ENCODE peak calls at places on chromosomes 6 and 20, in seven cellular contexts. T, E, K, U, Y, B and A are unnamed samples.

GRCh38 chr20:20076297-20077065 is 24.1 kb downstream of the CFAP61 start:
- DNase-seq in T (no peak), E (no peak), K (no peak), U (no peak), Y (no peak), B (no peak), A (no peak)

GRCh38 chr6:44386364-44386928 is 1.1 kb upstream of the CDC5L start:
- DNase-seq in T (no peak), E (no peak), K (peak; percentile 14), U (no peak), Y (no peak), B (no peak), A (no peak)

GRCh38 chr6:4620284-4621228 is 155.6 kb upstream of the CDYL start:
- DNase-seq in T (no peak), E (no peak), K (no peak), U (no peak), Y (no peak), B (no peak), A (no peak)

GRCh38 chr6:166554316-166554715 is 32.2 kb downstream of the RAMACL start:
- DNase-seq in T (no peak), E (no peak), K (no peak), U (peak; percentile 24), Y (no peak), B (peak; percentile 7), A (no peak)

GRCh38 chr6:156865019-156865629 is 87.9 kb downstream of the ARID1B start:
- DNase-seq in T (no peak), E (no peak), K (no peak), U (no peak), Y (no peak), B (no peak), A (no peak)

GRCh38 chr6:75115501-75115900 is 90.4 kb downstream of the COL12A1 start:
- DNase-seq in T (no peak), E (no peak), K (no peak), U (no peak), Y (peak; percentile 38), B (no peak), A (no peak)

GRCh38 chr6:111628117-111628866 is 22.6 kb upstream of the TRAF3IP2 start:
- DNase-seq in T (no peak), E (no peak), K (no peak), U (no peak), Y (no peak), B (no peak), A (no peak)

GRCh38 chr6:2790588-2790987 is 25.4 kb downstream of the WRNIP1 start:
- DNase-seq in T (no peak), E (no peak), K (no peak), U (no peak), Y (peak; percentile 38), B (no peak), A (no peak)

GRCh38 chr6:10690651-10691445 is 3.6 kb downstream of the C6orf52 start:
- DNase-seq in T (no peak), E (no peak), K (no peak), U (no peak), Y (no peak), B (peak; percentile 71), A (no peak)

GRCh38 chr6:114195736-114196403 is 147.0 kb downstream of the HS3ST5 start:
- DNase-seq in T (no peak), E (no peak), K (no peak), U (no peak), Y (no peak), B (no peak), A (no peak)

GRCh38 chr6:157985378-157986155 is 3.9 kb downstream of the SYNJ2 start:
- DNase-seq in T (no peak), E (no peak), K (peak; percentile 14), U (peak; percentile 84), Y (no peak), B (peak; percentile 61), A (peak; percentile 25)

GRCh38 chr6:119284861-119285521 is 64.6 kb downstream of the MAN1A1 start:
- DNase-seq in T (no peak), E (no peak), K (no peak), U (no peak), Y (peak; percentile 33), B (no peak), A (no peak)

GRCh38 chr6:15244605-15245360 is 1.1 kb upstream of the JARID2 start:
- DNase-seq in T (no peak), E (peak; percentile 69), K (peak; percentile 12), U (peak; percentile 93), Y (peak; percentile 62), B (peak; percentile 49), A (peak; percentile 35)

GRCh38 chr20:25197173-25197869 is 1.8 kb downstream of the ENTPD6 start:
- DNase-seq in T (no peak), E (no peak), K (no peak), U (no peak), Y (no peak), B (peak; percentile 1), A (no peak)

GRCh38 chr6:122129313-122130025 is 270.0 kb upstream of the HSF2 start:
- DNase-seq in T (no peak), E (no peak), K (no peak), U (no peak), Y (no peak), B (no peak), A (no peak)

GRCh38 chr6:168377856-168378832 is 58.6 kb upstream of the DACT2 start:
- DNase-seq in T (no peak), E (no peak), K (no peak), U (peak; percentile 28), Y (no peak), B (peak; percentile 65), A (no peak)

GRCh38 chr20:34999021-34999451 is 43.4 kb downstream of the MYH7B start:
- DNase-seq in T (no peak), E (no peak), K (no peak), U (no peak), Y (no peak), B (no peak), A (no peak)

GRCh38 chr6:130018830-130019795 is 732 bp downstream of the L3MBTL3 start:
- DNase-seq in T (peak; percentile 27), E (peak; percentile 25), K (no peak), U (no peak), Y (peak; percentile 42), B (no peak), A (no peak)

GRCh38 chr6:158666637-158667359 is 16.9 kb downstream of the SYTL3 start:
- DNase-seq in T (no peak), E (no peak), K (no peak), U (no peak), Y (no peak), B (no peak), A (no peak)

GRCh38 chr6:130373992-130374391 is 8.2 kb downstream of the TMEM200A start:
- DNase-seq in T (no peak), E (no peak), K (no peak), U (no peak), Y (no peak), B (no peak), A (no peak)

GRCh38 chr6:3419624-3420272 is 37.1 kb downstream of the SLC22A23 start:
- DNase-seq in T (no peak), E (no peak), K (no peak), U (no peak), Y (no peak), B (no peak), A (no peak)

GRCh38 chr6:130781557-130781956 is 45.6 kb upstream of the SMLR1 start:
- DNase-seq in T (no peak), E (no peak), K (no peak), U (no peak), Y (no peak), B (no peak), A (no peak)

GRCh38 chr6:90038951-90039653 is 144.8 kb downstream of the GJA10 start:
- DNase-seq in T (no peak), E (no peak), K (no peak), U (no peak), Y (no peak), B (no peak), A (no peak)

GRCh38 chr6:170178561-170179477 is 112.1 kb downstream of the DLL1 start:
- DNase-seq in T (no peak), E (no peak), K (peak; percentile 78), U (peak; percentile 83), Y (no peak), B (peak; percentile 90), A (peak; percentile 22)

GRCh38 chr6:95847061-95847460 is 168.7 kb upstream of the FUT9 start:
- DNase-seq in T (no peak), E (no peak), K (no peak), U (no peak), Y (no peak), B (no peak), A (no peak)

GRCh38 chr6:130655586-130655985 is 171.6 kb upstream of the SMLR1 start:
- DNase-seq in T (no peak), E (no peak), K (no peak), U (no peak), Y (no peak), B (no peak), A (no peak)

GRCh38 chr20:37915800-37916570 is 13.1 kb downstream of the VSTM2L start:
- DNase-seq in T (no peak), E (no peak), K (peak; percentile 31), U (no peak), Y (no peak), B (peak; percentile 32), A (peak; percentile 34)

GRCh38 chr6:15874821-15875220 is 212.0 kb upstream of the DTNBP1 start:
- DNase-seq in T (no peak), E (no peak), K (no peak), U (no peak), Y (no peak), B (no peak), A (no peak)

GRCh38 chr6:144351338-144351737 is 66.2 kb downstream of the UTRN start:
- DNase-seq in T (no peak), E (no peak), K (no peak), U (no peak), Y (no peak), B (no peak), A (no peak)

GRCh38 chr6:45921703-45922270 is 93.9 kb downstream of the CLIC5 start:
- DNase-seq in T (no peak), E (no peak), K (no peak), U (no peak), Y (no peak), B (no peak), A (no peak)

GRCh38 chr6:38259736-38260135 is 380.0 kb downstream of the BTBD9 start:
- DNase-seq in T (no peak), E (no peak), K (no peak), U (no peak), Y (no peak), B (no peak), A (no peak)

GRCh38 chr6:129843573-129843972 is 17.5 kb downstream of the TMEM244 start:
- DNase-seq in T (no peak), E (no peak), K (no peak), U (no peak), Y (no peak), B (no peak), A (no peak)

GRCh38 chr20:37745553-37745952 is 51.7 kb downstream of the CTNNBL1 start:
- DNase-seq in T (no peak), E (no peak), K (no peak), U (no peak), Y (no peak), B (no peak), A (no peak)

GRCh38 chr6:131065824-131066171 is 2.8 kb upstream of the EPB41L2 start:
- DNase-seq in T (no peak), E (no peak), K (no peak), U (no peak), Y (no peak), B (no peak), A (no peak)

GRCh38 chr6:79718509-79719247 is 87.5 kb downstream of the SH3BGRL2 start:
- DNase-seq in T (no peak), E (no peak), K (no peak), U (no peak), Y (no peak), B (no peak), A (no peak)

GRCh38 chr20:48574383-48574782 is 253.4 kb downstream of the PREX1 start:
- DNase-seq in T (no peak), E (no peak), K (no peak), U (no peak), Y (no peak), B (no peak), A (peak; percentile 44)

GRCh38 chr6:157272866-157273755 is 50.2 kb downstream of the TMEM242 start:
- DNase-seq in T (peak; percentile 12), E (peak; percentile 11), K (peak; percentile 71), U (peak; percentile 72), Y (peak; percentile 11), B (no peak), A (no peak)